ENCODE peak calls at places on chromosomes 3 and 15, in eight cellular contexts. One of them, this sample, is unnamed.

GRCh38 chr15:92614791-92615785 is 40.5 kb downstream of the FAM174B start:
- DNase-seq in EL: no peak
- DNase-seq in activated T-helper 1 cell treated with Interleukin-2 at 50 U/mL for 16 hours: no peak
- DNase-seq in astrocyte: no peak
- DNase-seq in amniotic stem cell: no peak
- DNase-seq in foreskin melanocyte: no peak
- DNase-seq in stimulated activated CD4-positive, alpha-beta T cell treated with anti-CD3 and anti-CD28 coated beads, Interleukin-4, amount 100 ng/mL, for 1 hour: no peak
- DNase-seq in COLO829: no peak
- DNase-seq in this sample: no peak

GRCh38 chr3:163328680-163329079 is 1749.6 kb downstream of the SI start:
- DNase-seq in EL: no peak
- DNase-seq in activated T-helper 1 cell treated with Interleukin-2 at 50 U/mL for 16 hours: no peak
- DNase-seq in astrocyte: no peak
- DNase-seq in amniotic stem cell: no peak
- DNase-seq in foreskin melanocyte: no peak
- DNase-seq in stimulated activated CD4-positive, alpha-beta T cell treated with anti-CD3 and anti-CD28 coated beads, Interleukin-4, amount 100 ng/mL, for 1 hour: no peak
- DNase-seq in COLO829: no peak
- DNase-seq in this sample: peak

GRCh38 chr3:69239063-69239462 is 116.7 kb upstream of the LMOD3 start:
- DNase-seq in EL: no peak
- DNase-seq in activated T-helper 1 cell treated with Interleukin-2 at 50 U/mL for 16 hours: no peak
- DNase-seq in astrocyte: no peak
- DNase-seq in amniotic stem cell: no peak
- DNase-seq in foreskin melanocyte: no peak
- DNase-seq in stimulated activated CD4-positive, alpha-beta T cell treated with anti-CD3 and anti-CD28 coated beads, Interleukin-4, amount 100 ng/mL, for 1 hour: no peak
- DNase-seq in COLO829: no peak
- DNase-seq in this sample: no peak

GRCh38 chr15:75232252-75232813 is 25.8 kb upstream of the GOLGA6C start:
- DNase-seq in EL: no peak
- DNase-seq in activated T-helper 1 cell treated with Interleukin-2 at 50 U/mL for 16 hours: no peak
- DNase-seq in astrocyte: no peak
- DNase-seq in amniotic stem cell: no peak
- DNase-seq in foreskin melanocyte: no peak
- DNase-seq in stimulated activated CD4-positive, alpha-beta T cell treated with anti-CD3 and anti-CD28 coated beads, Interleukin-4, amount 100 ng/mL, for 1 hour: no peak
- DNase-seq in COLO829: no peak
- DNase-seq in this sample: no peak

GRCh38 chr15:90412356-90413194 is 24.5 kb downstream of the IQGAP1 start:
- DNase-seq in EL: peak
- DNase-seq in activated T-helper 1 cell treated with Interleukin-2 at 50 U/mL for 16 hours: no peak
- DNase-seq in astrocyte: peak
- DNase-seq in amniotic stem cell: no peak
- DNase-seq in foreskin melanocyte: peak
- DNase-seq in stimulated activated CD4-positive, alpha-beta T cell treated with anti-CD3 and anti-CD28 coated beads, Interleukin-4, amount 100 ng/mL, for 1 hour: no peak
- DNase-seq in COLO829: no peak
- DNase-seq in this sample: peak

GRCh38 chr3:24220859-24221657 is 273.6 kb downstream of the THRB start:
- DNase-seq in EL: peak
- DNase-seq in activated T-helper 1 cell treated with Interleukin-2 at 50 U/mL for 16 hours: no peak
- DNase-seq in astrocyte: peak
- DNase-seq in amniotic stem cell: peak
- DNase-seq in foreskin melanocyte: peak
- DNase-seq in stimulated activated CD4-positive, alpha-beta T cell treated with anti-CD3 and anti-CD28 coated beads, Interleukin-4, amount 100 ng/mL, for 1 hour: no peak
- DNase-seq in COLO829: no peak
- DNase-seq in this sample: peak

GRCh38 chr15:89187911-89188514 is 33.4 kb downstream of the RLBP1 start:
- DNase-seq in EL: peak
- DNase-seq in activated T-helper 1 cell treated with Interleukin-2 at 50 U/mL for 16 hours: no peak
- DNase-seq in astrocyte: no peak
- DNase-seq in amniotic stem cell: no peak
- DNase-seq in foreskin melanocyte: no peak
- DNase-seq in stimulated activated CD4-positive, alpha-beta T cell treated with anti-CD3 and anti-CD28 coated beads, Interleukin-4, amount 100 ng/mL, for 1 hour: no peak
- DNase-seq in COLO829: no peak
- DNase-seq in this sample: no peak

GRCh38 chr3:173688216-173688842 is 290.8 kb downstream of the NLGN1 start:
- DNase-seq in EL: no peak
- DNase-seq in activated T-helper 1 cell treated with Interleukin-2 at 50 U/mL for 16 hours: no peak
- DNase-seq in astrocyte: peak
- DNase-seq in amniotic stem cell: no peak
- DNase-seq in foreskin melanocyte: peak
- DNase-seq in stimulated activated CD4-positive, alpha-beta T cell treated with anti-CD3 and anti-CD28 coated beads, Interleukin-4, amount 100 ng/mL, for 1 hour: no peak
- DNase-seq in COLO829: peak
- DNase-seq in this sample: no peak

GRCh38 chr3:117820900-117821299 is 1111.3 kb downstream of the TUSC7 start:
- DNase-seq in EL: peak
- DNase-seq in activated T-helper 1 cell treated with Interleukin-2 at 50 U/mL for 16 hours: no peak
- DNase-seq in astrocyte: peak
- DNase-seq in amniotic stem cell: peak
- DNase-seq in foreskin melanocyte: peak
- DNase-seq in stimulated activated CD4-positive, alpha-beta T cell treated with anti-CD3 and anti-CD28 coated beads, Interleukin-4, amount 100 ng/mL, for 1 hour: no peak
- DNase-seq in COLO829: peak
- DNase-seq in this sample: no peak